ENCODE peak calls at places on chromosomes 1 and 21, in nine cellular contexts. One of them, this sample, is unnamed.
A peak's percentile ranks its signal among the peaks of the same experiment; 100 is the strongest.

GRCh38 chr1:152159144-152159543 is at the start of gene RPTN:
- DNase-seq in ovary: no peak
- DNase-seq in uterus: no peak
- DNase-seq in stomach: peak; percentile 28
- DNase-seq in tibial nerve: no peak
- DNase-seq in thyroid gland: no peak
- DNase-seq in IMR-90: no peak
- DNase-seq in esophagus squamous epithelium: no peak
- DNase-seq in A549: no peak
- DNase-seq in this sample: no peak

GRCh38 chr21:37149411-37149810 is 76.4 kb downstream of the TTC3 start:
- DNase-seq in IMR-90: peak; percentile 91
- DNase-seq in stomach: no peak
- DNase-seq in tibial nerve: no peak
- DNase-seq in ovary: no peak
- DNase-seq in esophagus squamous epithelium: no peak
- DNase-seq in A549: no peak
- DNase-seq in uterus: no peak
- DNase-seq in thyroid gland: no peak
- DNase-seq in this sample: no peak

GRCh38 chr1:109392788-109393580 is 4.7 kb downstream of the SORT1 start:
- DNase-seq in thyroid gland: peak; percentile 89
- DNase-seq in ovary: peak; percentile 22
- DNase-seq in esophagus squamous epithelium: no peak
- DNase-seq in uterus: peak; percentile 50
- DNase-seq in A549: peak; percentile 18
- DNase-seq in IMR-90: peak; percentile 81
- DNase-seq in stomach: peak; percentile 65
- DNase-seq in tibial nerve: peak; percentile 34
- DNase-seq in this sample: peak; percentile 66

GRCh38 chr1:36539526-36539925 is 56.8 kb upstream of the CSF3R start:
- DNase-seq in thyroid gland: no peak
- DNase-seq in ovary: no peak
- DNase-seq in uterus: no peak
- DNase-seq in tibial nerve: no peak
- DNase-seq in A549: no peak
- DNase-seq in esophagus squamous epithelium: no peak
- DNase-seq in IMR-90: no peak
- DNase-seq in stomach: no peak
- DNase-seq in this sample: no peak

GRCh38 chr1:73065585-73065984 is 783.2 kb upstream of the NEGR1 start:
- DNase-seq in IMR-90: no peak
- DNase-seq in A549: no peak
- DNase-seq in uterus: no peak
- DNase-seq in esophagus squamous epithelium: no peak
- DNase-seq in thyroid gland: no peak
- DNase-seq in tibial nerve: no peak
- DNase-seq in stomach: no peak
- DNase-seq in ovary: no peak
- DNase-seq in this sample: no peak

GRCh38 chr1:77026126-77026525 is 158.8 kb downstream of the ST6GALNAC5 start:
- DNase-seq in IMR-90: no peak
- DNase-seq in tibial nerve: no peak
- DNase-seq in A549: no peak
- DNase-seq in stomach: no peak
- DNase-seq in uterus: no peak
- DNase-seq in ovary: no peak
- DNase-seq in esophagus squamous epithelium: no peak
- DNase-seq in thyroid gland: no peak
- DNase-seq in this sample: no peak

GRCh38 chr1:117826551-117827078 is 102.8 kb downstream of the GDAP2 start:
- DNase-seq in stomach: no peak
- DNase-seq in tibial nerve: no peak
- DNase-seq in ovary: peak; percentile 40
- DNase-seq in A549: peak; percentile 54
- DNase-seq in thyroid gland: no peak
- DNase-seq in uterus: no peak
- DNase-seq in IMR-90: peak; percentile 96
- DNase-seq in esophagus squamous epithelium: no peak
- DNase-seq in this sample: peak; percentile 84

GRCh38 chr1:19728413-19729145 is 63.9 kb downstream of the HTR6 start:
- DNase-seq in uterus: no peak
- DNase-seq in esophagus squamous epithelium: no peak
- DNase-seq in thyroid gland: no peak
- DNase-seq in stomach: no peak
- DNase-seq in IMR-90: no peak
- DNase-seq in A549: no peak
- DNase-seq in tibial nerve: no peak
- DNase-seq in ovary: no peak
- DNase-seq in this sample: no peak

GRCh38 chr1:170623171-170623570 is 40.8 kb upstream of the PRRX1 start:
- DNase-seq in esophagus squamous epithelium: no peak
- DNase-seq in ovary: no peak
- DNase-seq in A549: peak; percentile 23
- DNase-seq in thyroid gland: no peak
- DNase-seq in uterus: no peak
- DNase-seq in IMR-90: peak; percentile 95
- DNase-seq in stomach: no peak
- DNase-seq in tibial nerve: no peak
- DNase-seq in this sample: no peak

GRCh38 chr1:193457676-193458075 is 271.3 kb upstream of the B3GALT2 start:
- DNase-seq in esophagus squamous epithelium: no peak
- DNase-seq in uterus: no peak
- DNase-seq in stomach: no peak
- DNase-seq in ovary: no peak
- DNase-seq in A549: no peak
- DNase-seq in tibial nerve: no peak
- DNase-seq in thyroid gland: peak; percentile 49
- DNase-seq in IMR-90: peak; percentile 27
- DNase-seq in this sample: peak; percentile 21

GRCh38 chr1:93221913-93222312 is 41.4 kb downstream of the CCDC18 start:
- DNase-seq in thyroid gland: no peak
- DNase-seq in esophagus squamous epithelium: no peak
- DNase-seq in tibial nerve: no peak
- DNase-seq in stomach: no peak
- DNase-seq in A549: no peak
- DNase-seq in uterus: no peak
- DNase-seq in ovary: no peak
- DNase-seq in IMR-90: peak; percentile 20
- DNase-seq in this sample: peak; percentile 39

GRCh38 chr1:243842154-243842553 is 7.9 kb downstream of the AKT3 start:
- DNase-seq in ovary: no peak
- DNase-seq in IMR-90: no peak
- DNase-seq in thyroid gland: no peak
- DNase-seq in A549: no peak
- DNase-seq in stomach: no peak
- DNase-seq in esophagus squamous epithelium: no peak
- DNase-seq in tibial nerve: no peak
- DNase-seq in uterus: no peak
- DNase-seq in this sample: no peak

GRCh38 chr1:115493834-115494233 is 147.9 kb upstream of the VANGL1 start:
- DNase-seq in thyroid gland: no peak
- DNase-seq in IMR-90: no peak
- DNase-seq in uterus: no peak
- DNase-seq in esophagus squamous epithelium: no peak
- DNase-seq in ovary: no peak
- DNase-seq in A549: no peak
- DNase-seq in stomach: no peak
- DNase-seq in tibial nerve: no peak
- DNase-seq in this sample: no peak

GRCh38 chr1:193176113-193176512 is 10.3 kb downstream of the B3GALT2 start:
- DNase-seq in IMR-90: peak; percentile 23
- DNase-seq in stomach: no peak
- DNase-seq in tibial nerve: no peak
- DNase-seq in esophagus squamous epithelium: no peak
- DNase-seq in uterus: no peak
- DNase-seq in ovary: no peak
- DNase-seq in thyroid gland: no peak
- DNase-seq in A549: no peak
- DNase-seq in this sample: no peak

GRCh38 chr1:203630697-203631096 is 4.1 kb downstream of the ATP2B4 start:
- DNase-seq in stomach: no peak
- DNase-seq in uterus: no peak
- DNase-seq in thyroid gland: no peak
- DNase-seq in esophagus squamous epithelium: no peak
- DNase-seq in tibial nerve: no peak
- DNase-seq in ovary: peak; percentile 47
- DNase-seq in IMR-90: no peak
- DNase-seq in A549: no peak
- DNase-seq in this sample: peak; percentile 76
- H3K4me3 ChIP-seq in stomach: peak overlapping the region; percentile 68
- H3K4me3 ChIP-seq in uterus: peak overlapping the region; percentile 61
- H3K4me3 ChIP-seq in thyroid gland: no peak overlapping the region
- H3K4me3 ChIP-seq in esophagus squamous epithelium: peak overlapping the region; percentile 77
- H3K4me3 ChIP-seq in tibial nerve: no peak overlapping the region
- H3K4me3 ChIP-seq in ovary: peak overlapping the region; percentile 78
- H3K4me3 ChIP-seq in IMR-90: no peak overlapping the region
- H3K4me3 ChIP-seq in A549: no peak overlapping the region
- H3K4me3 ChIP-seq in this sample: no peak overlapping the region

GRCh38 chr1:200021537-200022238 is 5.8 kb upstream of the NR5A2 start:
- DNase-seq in A549: peak; percentile 26
- DNase-seq in IMR-90: no peak
- DNase-seq in thyroid gland: no peak
- DNase-seq in stomach: no peak
- DNase-seq in ovary: no peak
- DNase-seq in tibial nerve: no peak
- DNase-seq in uterus: no peak
- DNase-seq in esophagus squamous epithelium: no peak
- DNase-seq in this sample: no peak

GRCh38 chr1:200027264-200027823 is at the start of gene NR5A2:
- DNase-seq in esophagus squamous epithelium: no peak
- DNase-seq in A549: peak; percentile 87
- DNase-seq in thyroid gland: no peak
- DNase-seq in tibial nerve: no peak
- DNase-seq in IMR-90: no peak
- DNase-seq in ovary: no peak
- DNase-seq in stomach: no peak
- DNase-seq in uterus: no peak
- DNase-seq in this sample: no peak

DNA sequence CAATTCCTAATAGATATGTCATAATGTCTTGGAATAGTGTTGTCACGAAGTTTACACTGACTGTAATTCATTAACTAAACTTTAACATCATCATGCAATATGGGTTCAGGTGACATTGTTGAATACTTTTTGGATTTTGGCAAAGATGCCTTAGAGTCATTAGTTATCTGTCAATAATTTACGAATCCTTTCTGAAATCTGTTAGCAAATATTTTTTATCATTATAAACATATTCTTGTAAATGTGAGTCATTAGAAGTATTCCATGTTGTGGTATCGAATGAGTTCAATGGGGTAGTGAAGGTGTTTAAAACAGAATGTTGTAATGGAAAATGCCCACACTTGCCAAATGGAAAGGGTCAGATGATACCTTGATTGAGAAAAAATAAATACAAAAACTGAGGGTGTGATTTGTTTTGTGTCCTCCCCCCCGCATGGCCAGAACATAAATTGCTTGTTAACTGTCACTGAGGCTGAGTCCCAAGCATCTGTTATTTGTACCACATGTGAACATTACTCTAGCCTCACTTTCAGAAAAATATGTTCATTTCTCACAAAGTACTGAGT is 5.2 kb upstream of the NR5A2 start:
- DNase-seq in uterus: no peak
- DNase-seq in A549: peak; percentile 90
- DNase-seq in esophagus squamous epithelium: no peak
- DNase-seq in tibial nerve: no peak
- DNase-seq in IMR-90: no peak
- DNase-seq in ovary: no peak
- DNase-seq in stomach: no peak
- DNase-seq in thyroid gland: no peak
- DNase-seq in this sample: no peak
- TF ChIP-seq POLR2A in uterus: no peak
- TF ChIP-seq POLR2A in A549: no peak
- TF ChIP-seq POLR2A in esophagus squamous epithelium: no peak
- TF ChIP-seq POLR2A in tibial nerve: no peak
- TF ChIP-seq POLR2A in IMR-90: no peak
- TF ChIP-seq POLR2A in ovary: no peak
- TF ChIP-seq POLR2A in stomach: no peak
- TF ChIP-seq POLR2A in thyroid gland: no peak
- TF ChIP-seq POLR2A in this sample: no peak

DNA sequence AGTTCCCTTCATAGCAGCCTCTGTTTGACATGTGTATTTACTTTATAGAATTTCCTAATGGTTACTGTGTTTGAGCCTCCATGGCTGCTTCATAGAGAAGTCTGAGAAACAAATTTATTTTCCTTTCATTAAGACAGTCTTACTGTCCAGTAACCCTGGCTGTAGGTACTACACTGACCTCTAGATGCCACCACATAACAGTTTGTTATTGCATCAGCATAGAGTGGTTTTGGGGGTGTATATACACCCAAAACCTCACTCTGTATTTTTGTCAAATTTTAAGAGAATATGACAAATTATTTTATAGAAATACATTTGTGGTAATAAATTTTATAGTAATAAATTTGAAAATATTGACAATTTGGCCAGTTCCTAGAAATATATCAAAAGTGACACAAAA is 57.3 kb downstream of the OBSCN start:
- DNase-seq in stomach: no peak
- DNase-seq in ovary: no peak
- DNase-seq in thyroid gland: no peak
- DNase-seq in IMR-90: peak; percentile 33
- DNase-seq in tibial nerve: no peak
- DNase-seq in A549: no peak
- DNase-seq in esophagus squamous epithelium: no peak
- DNase-seq in uterus: no peak
- DNase-seq in this sample: no peak
- TF ChIP-seq CTCF in stomach: no peak
- TF ChIP-seq CTCF in ovary: no peak
- TF ChIP-seq CTCF in thyroid gland: no peak
- TF ChIP-seq CTCF in IMR-90: peak; percentile 30
- TF ChIP-seq CTCF in tibial nerve: no peak
- TF ChIP-seq CTCF in A549: peak; percentile 33
- TF ChIP-seq CTCF in esophagus squamous epithelium: no peak
- TF ChIP-seq CTCF in uterus: no peak
- TF ChIP-seq CTCF in this sample: no peak

DNA sequence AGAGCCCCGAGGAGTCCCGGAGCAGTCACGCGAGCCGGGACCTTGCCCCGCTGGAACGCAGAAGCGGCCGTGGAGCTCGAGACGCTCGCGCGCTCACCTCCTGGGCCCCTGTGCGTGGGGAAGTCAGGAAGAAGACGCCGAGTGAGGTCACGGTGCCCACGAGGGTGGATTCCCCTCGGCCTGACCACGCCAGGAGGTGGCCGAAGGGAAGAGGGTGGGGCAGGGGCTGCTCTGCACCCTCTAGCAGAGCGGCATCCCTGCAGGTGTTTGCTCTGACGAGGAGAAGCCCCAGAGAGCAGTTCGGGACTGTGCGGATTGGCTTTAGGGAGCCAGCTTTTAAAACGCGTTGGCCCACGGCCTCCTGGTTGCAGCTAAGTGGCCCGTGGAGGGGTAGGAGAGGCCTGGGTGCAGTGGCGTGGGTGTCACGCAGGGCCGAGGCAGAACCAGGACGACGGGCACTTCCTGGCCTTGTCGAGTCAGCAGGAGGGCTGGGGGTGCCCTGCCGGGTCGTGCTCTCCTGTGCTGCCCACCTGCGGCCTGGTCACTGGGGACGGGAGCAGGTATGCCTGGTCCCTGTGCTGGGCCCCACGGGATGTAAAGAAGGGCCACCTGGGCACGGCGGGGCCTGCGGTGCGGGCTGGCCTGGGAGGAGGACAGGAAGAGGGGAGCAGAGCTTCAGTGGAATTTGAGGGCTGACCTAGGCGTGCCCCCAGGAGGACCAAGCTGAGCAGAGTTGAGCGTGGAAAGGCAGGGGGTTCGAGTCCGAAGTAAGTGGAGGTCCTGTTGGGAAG is 1.0 kb downstream of the PDXK start:
- DNase-seq in A549: no peak
- DNase-seq in ovary: peak; percentile 37
- DNase-seq in stomach: peak; percentile 39
- DNase-seq in thyroid gland: peak; percentile 52
- DNase-seq in tibial nerve: no peak
- DNase-seq in IMR-90: no peak
- DNase-seq in uterus: no peak
- DNase-seq in esophagus squamous epithelium: no peak
- DNase-seq in this sample: peak; percentile 53
- H3K4me3 ChIP-seq in A549: peak overlapping the region; percentile 97
- H3K4me3 ChIP-seq in ovary: peak overlapping the region; percentile 67
- H3K4me3 ChIP-seq in stomach: peak overlapping the region; percentile 85
- H3K4me3 ChIP-seq in thyroid gland: peak overlapping the region; percentile 27
- H3K4me3 ChIP-seq in tibial nerve: peak overlapping the region; percentile 73
- H3K4me3 ChIP-seq in IMR-90: peak overlapping the region; percentile 98
- H3K4me3 ChIP-seq in uterus: peak overlapping the region; percentile 68
- H3K4me3 ChIP-seq in esophagus squamous epithelium: peak overlapping the region; percentile 91
- H3K4me3 ChIP-seq in this sample: peak overlapping the region; percentile 99

This sample was measured in adrenal gland.